ENCODE peak calls at places on chromosomes 13 and 19, in nine cellular contexts. X is M059J; F is naive thymus-derived CD4-positive, alpha-beta T cell; J is stimulated activated CD8-positive, alpha-beta memory T cell treated with anti-CD3 and anti-CD28 coated beads, Interleukin-4, amount 100 ng/mL, for 1 hour; Q is AG09309; O is left cardiac atrium; W is heart left ventricle; Z is pulmonary artery endothelial cell; E is activated naive CD8-positive, alpha-beta T cell treated with anti-CD3 and anti-CD28 coated beads, Interleukin-2, amount 50 U/mL, for 16 hours. C is an unnamed sample.

GRCh38 chr13:63190219-63190618 is 1774.6 kb upstream of the PCDH20 start:
- DNase-seq in X (peak), F (no peak), J (no peak), Q (no peak), O (no peak), W (no peak), Z (no peak), E (no peak), C (no peak)

GRCh38 chr19:14070268-14071050 is 2.1 kb upstream of the MISP3 start:
- DNase-seq in X (no peak), F (no peak), J (no peak), Q (no peak), O (peak), W (peak), Z (no peak), E (no peak), C (no peak)

GRCh38 chr19:49987159-49987698 is 26.3 kb upstream of the SIGLEC11 start:
- DNase-seq in X (peak), F (peak), J (peak), Q (peak), O (peak), W (peak), Z (peak), E (peak), C (peak)

GRCh38 chr19:45305007-45305406 is 17.7 kb downstream of the CKM start:
- DNase-seq in X (no peak), F (no peak), J (no peak), Q (no peak), O (no peak), W (no peak), Z (no peak), E (no peak), C (no peak)

GRCh38 chr13:76758257-76758656 is 127.9 kb downstream of the KCTD12 start:
- DNase-seq in X (no peak), F (no peak), J (no peak), Q (no peak), O (no peak), W (no peak), Z (no peak), E (no peak), C (no peak)

GRCh38 chr19:31285744-31286143 is 63.5 kb downstream of the TSHZ3 start:
- DNase-seq in X (peak), F (no peak), J (no peak), Q (no peak), O (no peak), W (no peak), Z (no peak), E (no peak), C (no peak)

GRCh38 chr19:47229674-47230121 is 1.3 kb downstream of the BBC3 start:
- DNase-seq in X (no peak), F (no peak), J (no peak), Q (no peak), O (no peak), W (no peak), Z (no peak), E (no peak), C (no peak)

GRCh38 chr13:36130168-36130541 is 1.0 kb downstream of the DCLK1 start:
- DNase-seq in X (no peak), F (no peak), J (no peak), Q (no peak), O (no peak), W (no peak), Z (no peak), E (no peak), C (no peak)

GRCh38 chr19:35853038-35853756 is 893 bp upstream of the NPHS1 start:
- DNase-seq in X (no peak), F (no peak), J (no peak), Q (no peak), O (no peak), W (no peak), Z (no peak), E (no peak), C (no peak)

GRCh38 chr13:49495783-49496762 is at the start of gene PHF11:
- DNase-seq in X (peak), F (peak), J (peak), Q (no peak), O (peak), W (peak), Z (peak), E (peak), C (no peak)

C was measured in epithelial cell of prostate.